ENCODE peak calls at places on chromosomes 11 and 22, in ten cellular contexts. One of them, this sample, is unnamed.

GRCh38 chr11:71955898-71956456 is 27.1 kb downstream of the RNF121 start:
- ATAC-seq in heart right ventricle: no peak
- ATAC-seq in heart left ventricle: no peak
- ATAC-seq in naive thymus-derived CD4-positive, alpha-beta T cell: no peak
- ATAC-seq in body of pancreas: no peak
- ATAC-seq in RWPE2: no peak
- ATAC-seq in left lung: no peak
- ATAC-seq in right cardiac atrium: no peak
- ATAC-seq in GM12878: peak; percentile 42
- ATAC-seq in gastrocnemius medialis: no peak
- ATAC-seq in this sample: no peak

GRCh38 chr11:44018127-44018521 is 29.7 kb upstream of the ACCSL start:
- ATAC-seq in heart right ventricle: no peak
- ATAC-seq in heart left ventricle: no peak
- ATAC-seq in naive thymus-derived CD4-positive, alpha-beta T cell: no peak
- ATAC-seq in body of pancreas: no peak
- ATAC-seq in RWPE2: peak; percentile 19
- ATAC-seq in left lung: peak; percentile 37
- ATAC-seq in right cardiac atrium: peak; percentile 25
- ATAC-seq in GM12878: no peak
- ATAC-seq in gastrocnemius medialis: no peak
- ATAC-seq in this sample: peak; percentile 40

GRCh38 chr11:111019931-111020381 is 225.6 kb upstream of the POU2AF2 start:
- ATAC-seq in heart right ventricle: peak; percentile 55
- ATAC-seq in heart left ventricle: peak; percentile 54
- ATAC-seq in naive thymus-derived CD4-positive, alpha-beta T cell: peak; percentile 54
- ATAC-seq in body of pancreas: no peak
- ATAC-seq in RWPE2: no peak
- ATAC-seq in left lung: peak; percentile 80
- ATAC-seq in right cardiac atrium: peak; percentile 70
- ATAC-seq in GM12878: no peak
- ATAC-seq in gastrocnemius medialis: peak; percentile 56
- ATAC-seq in this sample: peak; percentile 76

GRCh38 chr11:81345609-81346008 is 1388.1 kb downstream of the FAM181B start:
- ATAC-seq in heart right ventricle: no peak
- ATAC-seq in heart left ventricle: no peak
- ATAC-seq in naive thymus-derived CD4-positive, alpha-beta T cell: no peak
- ATAC-seq in body of pancreas: no peak
- ATAC-seq in RWPE2: no peak
- ATAC-seq in left lung: no peak
- ATAC-seq in right cardiac atrium: no peak
- ATAC-seq in GM12878: no peak
- ATAC-seq in gastrocnemius medialis: no peak
- ATAC-seq in this sample: no peak

GRCh38 chr11:71459076-71459766 is 6.2 kb downstream of the NADSYN1 start:
- ATAC-seq in heart right ventricle: no peak
- ATAC-seq in heart left ventricle: no peak
- ATAC-seq in naive thymus-derived CD4-positive, alpha-beta T cell: no peak
- ATAC-seq in body of pancreas: no peak
- ATAC-seq in RWPE2: no peak
- ATAC-seq in left lung: no peak
- ATAC-seq in right cardiac atrium: no peak
- ATAC-seq in GM12878: no peak
- ATAC-seq in gastrocnemius medialis: no peak
- ATAC-seq in this sample: no peak

GRCh38 chr22:36870250-36870649 is 9.4 kb downstream of the NCF4 start:
- ATAC-seq in heart right ventricle: no peak
- ATAC-seq in heart left ventricle: no peak
- ATAC-seq in naive thymus-derived CD4-positive, alpha-beta T cell: no peak
- ATAC-seq in body of pancreas: no peak
- ATAC-seq in RWPE2: peak; percentile 33
- ATAC-seq in left lung: no peak
- ATAC-seq in right cardiac atrium: no peak
- ATAC-seq in GM12878: no peak
- ATAC-seq in gastrocnemius medialis: no peak
- ATAC-seq in this sample: no peak

GRCh38 chr22:45273452-45274075 is 11.2 kb upstream of the UPK3A start:
- ATAC-seq in heart right ventricle: no peak
- ATAC-seq in heart left ventricle: no peak
- ATAC-seq in naive thymus-derived CD4-positive, alpha-beta T cell: no peak
- ATAC-seq in body of pancreas: no peak
- ATAC-seq in RWPE2: no peak
- ATAC-seq in left lung: no peak
- ATAC-seq in right cardiac atrium: no peak
- ATAC-seq in GM12878: no peak
- ATAC-seq in gastrocnemius medialis: no peak
- ATAC-seq in this sample: no peak

GRCh38 chr11:67055812-67056211 is 835 bp upstream of the RHOD start:
- ATAC-seq in heart right ventricle: no peak
- ATAC-seq in heart left ventricle: peak; percentile 11
- ATAC-seq in naive thymus-derived CD4-positive, alpha-beta T cell: no peak
- ATAC-seq in body of pancreas: no peak
- ATAC-seq in RWPE2: peak; percentile 16
- ATAC-seq in left lung: peak; percentile 64
- ATAC-seq in right cardiac atrium: no peak
- ATAC-seq in GM12878: no peak
- ATAC-seq in gastrocnemius medialis: peak; percentile 18
- ATAC-seq in this sample: no peak

GRCh38 chr11:96905663-96906062 is 515.9 kb downstream of the JRKL start:
- ATAC-seq in heart right ventricle: no peak
- ATAC-seq in heart left ventricle: no peak
- ATAC-seq in naive thymus-derived CD4-positive, alpha-beta T cell: no peak
- ATAC-seq in body of pancreas: no peak
- ATAC-seq in RWPE2: no peak
- ATAC-seq in left lung: no peak
- ATAC-seq in right cardiac atrium: no peak
- ATAC-seq in GM12878: no peak
- ATAC-seq in gastrocnemius medialis: no peak
- ATAC-seq in this sample: no peak

GRCh38 chr11:45811571-45812290 is 6.8 kb downstream of the SLC35C1 start:
- ATAC-seq in heart right ventricle: no peak
- ATAC-seq in heart left ventricle: no peak
- ATAC-seq in naive thymus-derived CD4-positive, alpha-beta T cell: no peak
- ATAC-seq in body of pancreas: no peak
- ATAC-seq in RWPE2: no peak
- ATAC-seq in left lung: no peak
- ATAC-seq in right cardiac atrium: no peak
- ATAC-seq in GM12878: no peak
- ATAC-seq in gastrocnemius medialis: no peak
- ATAC-seq in this sample: no peak

GRCh38 chr11:134272381-134273316 is 3.5 kb upstream of the GLB1L3 start:
- ATAC-seq in heart right ventricle: peak; percentile 33
- ATAC-seq in heart left ventricle: peak; percentile 67
- ATAC-seq in naive thymus-derived CD4-positive, alpha-beta T cell: no peak
- ATAC-seq in body of pancreas: no peak
- ATAC-seq in RWPE2: no peak
- ATAC-seq in left lung: no peak
- ATAC-seq in right cardiac atrium: peak; percentile 67
- ATAC-seq in GM12878: no peak
- ATAC-seq in gastrocnemius medialis: no peak
- ATAC-seq in this sample: peak; percentile 42

GRCh38 chr22:22125028-22125578 is 119.5 kb upstream of the VPREB1 start:
- ATAC-seq in heart right ventricle: no peak
- ATAC-seq in heart left ventricle: no peak
- ATAC-seq in naive thymus-derived CD4-positive, alpha-beta T cell: no peak
- ATAC-seq in body of pancreas: no peak
- ATAC-seq in RWPE2: no peak
- ATAC-seq in left lung: no peak
- ATAC-seq in right cardiac atrium: no peak
- ATAC-seq in GM12878: no peak
- ATAC-seq in gastrocnemius medialis: no peak
- ATAC-seq in this sample: no peak
- H3K27ac ChIP-seq in heart right ventricle: no peak overlapping the region
- H3K27ac ChIP-seq in heart left ventricle: no peak overlapping the region
- H3K27ac ChIP-seq in naive thymus-derived CD4-positive, alpha-beta T cell: no peak overlapping the region
- H3K27ac ChIP-seq in body of pancreas: no peak overlapping the region
- H3K27ac ChIP-seq in RWPE2: no peak overlapping the region
- H3K27ac ChIP-seq in left lung: no peak overlapping the region
- H3K27ac ChIP-seq in right cardiac atrium: no peak overlapping the region
- H3K27ac ChIP-seq in GM12878: no peak overlapping the region
- H3K27ac ChIP-seq in gastrocnemius medialis: no peak overlapping the region
- H3K27ac ChIP-seq in this sample: no peak overlapping the region

GRCh38 chr11:31810779-31811647 is at the start of gene PAX6:
- ATAC-seq in heart right ventricle: no peak
- ATAC-seq in heart left ventricle: peak; percentile 38
- ATAC-seq in naive thymus-derived CD4-positive, alpha-beta T cell: peak; percentile 77
- ATAC-seq in body of pancreas: peak; percentile 36
- ATAC-seq in RWPE2: peak; percentile 16
- ATAC-seq in left lung: peak; percentile 5
- ATAC-seq in right cardiac atrium: no peak
- ATAC-seq in GM12878: peak; percentile 59
- ATAC-seq in gastrocnemius medialis: no peak
- ATAC-seq in this sample: no peak

GRCh38 chr11:31813961-31814868 is 3.1 kb upstream of the PAX6 start:
- ATAC-seq in heart right ventricle: no peak
- ATAC-seq in heart left ventricle: no peak
- ATAC-seq in naive thymus-derived CD4-positive, alpha-beta T cell: no peak
- ATAC-seq in body of pancreas: no peak
- ATAC-seq in RWPE2: no peak
- ATAC-seq in left lung: no peak
- ATAC-seq in right cardiac atrium: no peak
- ATAC-seq in GM12878: no peak
- ATAC-seq in gastrocnemius medialis: no peak
- ATAC-seq in this sample: no peak

GRCh38 chr11:31815743-31816466 is 4.8 kb upstream of the PAX6 start:
- ATAC-seq in heart right ventricle: no peak
- ATAC-seq in heart left ventricle: no peak
- ATAC-seq in naive thymus-derived CD4-positive, alpha-beta T cell: no peak
- ATAC-seq in body of pancreas: no peak
- ATAC-seq in RWPE2: no peak
- ATAC-seq in left lung: no peak
- ATAC-seq in right cardiac atrium: no peak
- ATAC-seq in GM12878: no peak
- ATAC-seq in gastrocnemius medialis: no peak
- ATAC-seq in this sample: no peak

GRCh38 chr11:31812392-31813241 is 1.5 kb upstream of the PAX6 start:
- ATAC-seq in heart right ventricle: peak; percentile 21
- ATAC-seq in heart left ventricle: peak; percentile 36
- ATAC-seq in naive thymus-derived CD4-positive, alpha-beta T cell: no peak
- ATAC-seq in body of pancreas: no peak
- ATAC-seq in RWPE2: no peak
- ATAC-seq in left lung: peak; percentile 8
- ATAC-seq in right cardiac atrium: no peak
- ATAC-seq in GM12878: no peak
- ATAC-seq in gastrocnemius medialis: no peak
- ATAC-seq in this sample: no peak

DNA sequence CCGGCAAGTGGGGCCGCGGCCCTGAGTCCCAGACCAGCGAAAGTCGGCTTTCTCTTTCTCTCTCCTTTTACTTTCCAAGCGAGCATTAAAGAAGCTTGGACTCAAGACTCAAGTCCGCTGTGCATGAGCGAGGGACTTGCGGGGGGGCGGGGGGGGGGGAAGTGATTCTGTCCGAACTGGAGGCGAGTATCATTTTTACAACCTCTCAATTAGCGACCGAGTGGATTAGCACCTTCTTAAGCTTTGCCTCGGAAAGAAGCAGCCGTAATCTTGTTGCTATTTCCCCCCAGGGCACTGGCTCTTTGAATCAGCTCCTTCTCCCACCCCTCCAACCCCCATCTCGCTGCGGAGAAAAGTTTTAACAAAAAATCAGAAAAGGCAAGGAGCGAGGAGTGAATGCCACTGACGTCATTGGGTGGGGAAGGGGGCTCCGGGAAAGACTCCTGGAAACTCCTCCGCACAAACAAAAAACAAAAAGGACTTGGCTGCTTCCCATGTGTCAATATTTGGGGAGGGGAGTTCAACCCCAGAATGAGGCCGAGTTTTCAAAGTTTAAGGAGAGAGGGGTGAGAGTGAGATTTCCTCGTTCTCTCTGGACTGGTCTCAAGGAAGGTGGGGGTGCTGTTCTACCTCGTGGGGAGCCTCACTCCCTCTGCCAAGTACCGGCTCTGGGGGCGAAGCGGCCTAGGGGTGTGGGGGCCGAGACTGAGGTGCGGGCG is 2.3 kb upstream of the PAX6 start:
- ATAC-seq in heart right ventricle: no peak
- ATAC-seq in heart left ventricle: no peak
- ATAC-seq in naive thymus-derived CD4-positive, alpha-beta T cell: no peak
- ATAC-seq in body of pancreas: no peak
- ATAC-seq in RWPE2: no peak
- ATAC-seq in left lung: no peak
- ATAC-seq in right cardiac atrium: no peak
- ATAC-seq in GM12878: peak; percentile 20
- ATAC-seq in gastrocnemius medialis: no peak
- ATAC-seq in this sample: no peak
- H3K4me1 ChIP-seq in heart right ventricle: peaks cover 44% of the 10 kb centered on the region
- H3K4me1 ChIP-seq in heart left ventricle: peaks cover 89% of the 10 kb centered on the region
- H3K4me1 ChIP-seq in naive thymus-derived CD4-positive, alpha-beta T cell: peaks cover 33% of the 10 kb centered on the region
- H3K4me1 ChIP-seq in body of pancreas: peaks cover 86% of the 10 kb centered on the region
- H3K4me1 ChIP-seq in RWPE2: no peaks in the 10 kb centered on the region
- H3K4me1 ChIP-seq in left lung: peaks cover 91% of the 10 kb centered on the region
- H3K4me1 ChIP-seq in right cardiac atrium: peaks cover 23% of the 10 kb centered on the region
- H3K4me1 ChIP-seq in GM12878: peaks cover 12% of the 10 kb centered on the region
- H3K4me1 ChIP-seq in gastrocnemius medialis: peaks cover 77% of the 10 kb centered on the region
- H3K4me1 ChIP-seq in this sample: no peaks in the 10 kb centered on the region

GRCh38 chr11:114072978-114073377 is 13.5 kb downstream of the ZBTB16 start:
- ATAC-seq in heart right ventricle: no peak
- ATAC-seq in heart left ventricle: no peak
- ATAC-seq in naive thymus-derived CD4-positive, alpha-beta T cell: no peak
- ATAC-seq in body of pancreas: no peak
- ATAC-seq in RWPE2: no peak
- ATAC-seq in left lung: no peak
- ATAC-seq in right cardiac atrium: no peak
- ATAC-seq in GM12878: no peak
- ATAC-seq in gastrocnemius medialis: no peak
- ATAC-seq in this sample: no peak
- H3K4me3 ChIP-seq in heart right ventricle: no peak overlapping the region
- H3K4me3 ChIP-seq in heart left ventricle: no peak overlapping the region
- H3K4me3 ChIP-seq in naive thymus-derived CD4-positive, alpha-beta T cell: no peak overlapping the region
- H3K4me3 ChIP-seq in body of pancreas: no peak overlapping the region
- H3K4me3 ChIP-seq in RWPE2: no peak overlapping the region
- H3K4me3 ChIP-seq in left lung: no peak overlapping the region
- H3K4me3 ChIP-seq in right cardiac atrium: peak overlapping the region; percentile 17
- H3K4me3 ChIP-seq in GM12878: no peak overlapping the region
- H3K4me3 ChIP-seq in gastrocnemius medialis: peak overlapping the region; percentile 46
- H3K4me3 ChIP-seq in this sample: no peak overlapping the region

DNA sequence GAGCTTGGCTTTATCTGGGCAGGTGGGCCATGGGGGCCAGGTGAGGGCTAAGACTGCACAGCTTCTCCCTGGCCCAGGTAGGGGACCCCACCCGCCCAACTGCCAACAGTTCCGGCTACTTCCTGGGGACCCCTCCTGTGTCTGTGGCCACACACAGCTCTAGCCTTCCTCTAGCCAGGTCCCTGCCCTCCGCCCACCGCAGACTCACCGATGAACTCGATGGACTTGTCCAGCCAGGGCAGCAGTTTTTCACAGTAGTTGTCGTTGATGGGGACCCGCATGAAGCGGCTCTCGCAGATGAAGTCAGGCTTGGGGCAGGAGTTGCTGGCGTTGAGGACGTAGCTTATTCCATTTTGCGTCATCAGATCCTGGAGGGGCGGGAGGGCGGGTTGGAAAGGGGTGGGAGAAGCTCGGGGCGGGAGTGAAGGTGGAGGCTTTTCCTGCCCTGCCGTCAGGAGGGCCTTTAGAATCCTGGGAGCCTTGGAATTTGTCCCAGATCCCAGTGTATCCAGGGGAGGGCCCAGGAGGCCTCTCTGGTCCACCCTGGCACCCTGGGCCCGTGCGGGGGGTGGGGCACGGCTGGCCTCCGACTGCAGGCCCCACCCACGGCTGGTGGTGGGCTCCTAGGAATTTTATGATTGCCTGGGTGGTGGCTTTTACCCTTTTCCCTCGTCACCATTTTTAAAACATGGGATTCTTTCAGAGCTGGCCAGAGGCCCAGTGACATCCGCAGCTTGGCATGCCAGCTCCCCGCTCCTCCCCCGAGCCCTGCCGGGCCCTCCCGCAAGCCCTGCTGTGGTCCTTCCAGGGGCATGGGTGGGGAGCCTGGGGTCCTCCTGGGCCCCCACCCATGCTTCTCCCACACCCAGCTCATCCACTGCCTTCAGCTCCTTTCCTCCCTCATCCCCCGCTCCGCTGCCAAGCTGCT is 13.9 kb downstream of the DUSP8 start:
- ATAC-seq in heart right ventricle: peak; percentile 29
- ATAC-seq in heart left ventricle: peak; percentile 53
- ATAC-seq in naive thymus-derived CD4-positive, alpha-beta T cell: no peak
- ATAC-seq in body of pancreas: no peak
- ATAC-seq in RWPE2: peak; percentile 24
- ATAC-seq in left lung: peak; percentile 41
- ATAC-seq in right cardiac atrium: peak; percentile 38
- ATAC-seq in GM12878: no peak
- ATAC-seq in gastrocnemius medialis: no peak
- ATAC-seq in this sample: peak; percentile 60
- H3K27ac ChIP-seq in heart right ventricle: peak overlapping the region; percentile 72
- H3K27ac ChIP-seq in heart left ventricle: peak overlapping the region; percentile 96
- H3K27ac ChIP-seq in naive thymus-derived CD4-positive, alpha-beta T cell: no peak overlapping the region
- H3K27ac ChIP-seq in body of pancreas: peak overlapping the region; percentile 99
- H3K27ac ChIP-seq in RWPE2: peak overlapping the region; percentile 80
- H3K27ac ChIP-seq in left lung: peak overlapping the region; percentile 67
- H3K27ac ChIP-seq in right cardiac atrium: peak overlapping the region; percentile 39
- H3K27ac ChIP-seq in GM12878: no peak overlapping the region
- H3K27ac ChIP-seq in gastrocnemius medialis: peak overlapping the region; percentile 95
- H3K27ac ChIP-seq in this sample: peak overlapping the region; percentile 94